ENCODE peak calls at places on chromosomes 3 and 15, in ten cellular contexts. One of them, this sample, is unnamed.
A peak's percentile ranks its signal among the peaks of the same experiment; 100 is the strongest.

GRCh38 chr3:132723024-132723462 is 834 bp upstream of the NPHP3 start:
- DNase-seq in epithelial cell of esophagus: no peak
- DNase-seq in transverse colon: no peak
- DNase-seq in NT2/D1: no peak
- DNase-seq in Panc1: no peak
- DNase-seq in cardiac muscle cell: no peak
- DNase-seq in posterior cingulate gyrus: no peak
- DNase-seq in T-cell: no peak
- DNase-seq in HT-29: no peak
- DNase-seq in Right ventricle myocardium superior: no peak
- DNase-seq in this sample: no peak

GRCh38 chr3:4474683-4475490 is 7.8 kb upstream of the SUMF1 start:
- DNase-seq in Right ventricle myocardium superior: no peak
- DNase-seq in cardiac muscle cell: peak; percentile 70
- DNase-seq in transverse colon: no peak
- DNase-seq in posterior cingulate gyrus: no peak
- DNase-seq in Panc1: no peak
- DNase-seq in HT-29: no peak
- DNase-seq in NT2/D1: no peak
- DNase-seq in epithelial cell of esophagus: peak; percentile 58
- DNase-seq in T-cell: no peak
- DNase-seq in this sample: no peak

GRCh38 chr3:176521531-176522175 is 675.6 kb downstream of the TBL1XR1 start:
- DNase-seq in NT2/D1: no peak
- DNase-seq in epithelial cell of esophagus: no peak
- DNase-seq in transverse colon: no peak
- DNase-seq in Right ventricle myocardium superior: no peak
- DNase-seq in HT-29: no peak
- DNase-seq in Panc1: no peak
- DNase-seq in cardiac muscle cell: peak; percentile 29
- DNase-seq in posterior cingulate gyrus: no peak
- DNase-seq in T-cell: no peak
- DNase-seq in this sample: no peak

GRCh38 chr3:42440924-42441323 is 30.5 kb upstream of the LYZL4 start:
- DNase-seq in transverse colon: no peak
- DNase-seq in Right ventricle myocardium superior: no peak
- DNase-seq in posterior cingulate gyrus: no peak
- DNase-seq in T-cell: no peak
- DNase-seq in NT2/D1: no peak
- DNase-seq in epithelial cell of esophagus: no peak
- DNase-seq in cardiac muscle cell: no peak
- DNase-seq in HT-29: no peak
- DNase-seq in Panc1: no peak
- DNase-seq in this sample: no peak

GRCh38 chr3:187567741-187568140 is 102.5 kb downstream of the SST start:
- DNase-seq in NT2/D1: no peak
- DNase-seq in Right ventricle myocardium superior: no peak
- DNase-seq in T-cell: no peak
- DNase-seq in epithelial cell of esophagus: no peak
- DNase-seq in cardiac muscle cell: peak; percentile 88
- DNase-seq in transverse colon: no peak
- DNase-seq in posterior cingulate gyrus: no peak
- DNase-seq in Panc1: no peak
- DNase-seq in HT-29: no peak
- DNase-seq in this sample: no peak

GRCh38 chr3:72177075-72178050 is 392.4 kb upstream of the PROK2 start:
- DNase-seq in cardiac muscle cell: peak; percentile 73
- DNase-seq in Panc1: no peak
- DNase-seq in HT-29: no peak
- DNase-seq in epithelial cell of esophagus: peak; percentile 42
- DNase-seq in transverse colon: peak; percentile 41
- DNase-seq in NT2/D1: no peak
- DNase-seq in Right ventricle myocardium superior: peak; percentile 67
- DNase-seq in T-cell: no peak
- DNase-seq in posterior cingulate gyrus: no peak
- DNase-seq in this sample: no peak

GRCh38 chr3:9817437-9817836 is 7.4 kb downstream of the TTLL3 start:
- DNase-seq in Right ventricle myocardium superior: no peak
- DNase-seq in epithelial cell of esophagus: no peak
- DNase-seq in NT2/D1: no peak
- DNase-seq in posterior cingulate gyrus: no peak
- DNase-seq in transverse colon: no peak
- DNase-seq in T-cell: no peak
- DNase-seq in cardiac muscle cell: no peak
- DNase-seq in HT-29: no peak
- DNase-seq in Panc1: no peak
- DNase-seq in this sample: no peak

GRCh38 chr3:156246939-156247725 is 126.8 kb downstream of the KCNAB1 start:
- DNase-seq in Right ventricle myocardium superior: no peak
- DNase-seq in transverse colon: no peak
- DNase-seq in Panc1: no peak
- DNase-seq in epithelial cell of esophagus: peak; percentile 73
- DNase-seq in posterior cingulate gyrus: no peak
- DNase-seq in HT-29: no peak
- DNase-seq in NT2/D1: no peak
- DNase-seq in T-cell: no peak
- DNase-seq in cardiac muscle cell: peak; percentile 27
- DNase-seq in this sample: no peak

GRCh38 chr3:168794427-168794826 is 698.7 kb upstream of the GOLIM4 start:
- DNase-seq in transverse colon: no peak
- DNase-seq in NT2/D1: no peak
- DNase-seq in T-cell: no peak
- DNase-seq in Right ventricle myocardium superior: no peak
- DNase-seq in cardiac muscle cell: peak; percentile 2
- DNase-seq in epithelial cell of esophagus: no peak
- DNase-seq in posterior cingulate gyrus: no peak
- DNase-seq in HT-29: no peak
- DNase-seq in Panc1: no peak
- DNase-seq in this sample: no peak

GRCh38 chr15:66766282-66767228 is 64.5 kb downstream of the SMAD6 start:
- DNase-seq in cardiac muscle cell: peak; percentile 31
- DNase-seq in epithelial cell of esophagus: peak; percentile 47
- DNase-seq in Right ventricle myocardium superior: no peak
- DNase-seq in transverse colon: no peak
- DNase-seq in T-cell: no peak
- DNase-seq in HT-29: peak; percentile 42
- DNase-seq in Panc1: no peak
- DNase-seq in posterior cingulate gyrus: no peak
- DNase-seq in NT2/D1: no peak
- DNase-seq in this sample: no peak

GRCh38 chr3:161851941-161852566 is 355.4 kb downstream of the OTOL1 start:
- DNase-seq in cardiac muscle cell: peak; percentile 62
- DNase-seq in NT2/D1: peak; percentile 40
- DNase-seq in HT-29: peak; percentile 82
- DNase-seq in epithelial cell of esophagus: peak; percentile 72
- DNase-seq in Right ventricle myocardium superior: peak; percentile 47
- DNase-seq in transverse colon: peak; percentile 64
- DNase-seq in Panc1: peak; percentile 52
- DNase-seq in posterior cingulate gyrus: peak; percentile 83
- DNase-seq in T-cell: no peak
- DNase-seq in this sample: no peak

GRCh38 chr15:92409006-92409405 is 15.3 kb downstream of the ST8SIA2 start:
- DNase-seq in Panc1: no peak
- DNase-seq in HT-29: no peak
- DNase-seq in posterior cingulate gyrus: no peak
- DNase-seq in epithelial cell of esophagus: no peak
- DNase-seq in T-cell: no peak
- DNase-seq in transverse colon: no peak
- DNase-seq in Right ventricle myocardium superior: no peak
- DNase-seq in NT2/D1: no peak
- DNase-seq in cardiac muscle cell: no peak
- DNase-seq in this sample: no peak

GRCh38 chr15:62287066-62287857 is 122.2 kb upstream of the C2CD4B start:
- DNase-seq in NT2/D1: no peak
- DNase-seq in posterior cingulate gyrus: no peak
- DNase-seq in T-cell: no peak
- DNase-seq in Right ventricle myocardium superior: no peak
- DNase-seq in transverse colon: no peak
- DNase-seq in HT-29: no peak
- DNase-seq in Panc1: no peak
- DNase-seq in epithelial cell of esophagus: no peak
- DNase-seq in cardiac muscle cell: no peak
- DNase-seq in this sample: no peak

GRCh38 chr15:85168642-85169173 is 187.1 kb downstream of the PDE8A start:
- DNase-seq in T-cell: peak; percentile 43
- DNase-seq in Panc1: no peak
- DNase-seq in posterior cingulate gyrus: no peak
- DNase-seq in epithelial cell of esophagus: peak; percentile 73
- DNase-seq in HT-29: peak; percentile 84
- DNase-seq in transverse colon: peak; percentile 57
- DNase-seq in Right ventricle myocardium superior: no peak
- DNase-seq in NT2/D1: peak; percentile 40
- DNase-seq in cardiac muscle cell: peak; percentile 21
- DNase-seq in this sample: peak; percentile 29

GRCh38 chr3:71580636-71581215 is 2.8 kb downstream of the FOXP1 start:
- DNase-seq in HT-29: no peak
- DNase-seq in Panc1: no peak
- DNase-seq in cardiac muscle cell: no peak
- DNase-seq in transverse colon: no peak
- DNase-seq in Right ventricle myocardium superior: no peak
- DNase-seq in posterior cingulate gyrus: no peak
- DNase-seq in NT2/D1: no peak
- DNase-seq in T-cell: no peak
- DNase-seq in epithelial cell of esophagus: peak; percentile 11
- DNase-seq in this sample: no peak

GRCh38 chr15:63029701-63030100 is 12.8 kb upstream of the TPM1 start:
- DNase-seq in T-cell: no peak
- DNase-seq in epithelial cell of esophagus: no peak
- DNase-seq in Right ventricle myocardium superior: no peak
- DNase-seq in cardiac muscle cell: no peak
- DNase-seq in NT2/D1: no peak
- DNase-seq in posterior cingulate gyrus: no peak
- DNase-seq in Panc1: no peak
- DNase-seq in HT-29: no peak
- DNase-seq in transverse colon: no peak
- DNase-seq in this sample: no peak

GRCh38 chr3:133211449-133211848 is 173.3 kb downstream of the TMEM108 start:
- DNase-seq in HT-29: no peak
- DNase-seq in transverse colon: no peak
- DNase-seq in posterior cingulate gyrus: no peak
- DNase-seq in NT2/D1: peak; percentile 70
- DNase-seq in T-cell: no peak
- DNase-seq in cardiac muscle cell: peak; percentile 21
- DNase-seq in epithelial cell of esophagus: no peak
- DNase-seq in Panc1: no peak
- DNase-seq in Right ventricle myocardium superior: no peak
- DNase-seq in this sample: no peak

This sample was measured in T follicular helper cell.